ENCODE peak calls at places on chromosomes 7 and 10, in ten cellular contexts. One of them, this sample, is unnamed.

GRCh38 chr10:77909021-77909754 is 17.4 kb downstream of the DLG5 start:
- DNase-seq in stimulated activated CD4-positive, alpha-beta T cell treated with anti-CD3 and anti-CD28 coated beads, Interleukin-2, amount 100 ng/mL, for 48 hours: no peak
- DNase-seq in HT-29: no peak
- DNase-seq in kidney glomerular epithelial cell: no peak
- DNase-seq in activated CD8-positive, alpha-beta T cell treated with anti-CD3 and anti-CD28 coated beads, Interleukin-2, amount 10 ng/mL, durations not matched to agents 7 days and 5 days: no peak
- DNase-seq in SW 1271: no peak
- DNase-seq in CD14-positive monocyte: no peak
- DNase-seq in hepatocyte: no peak
- DNase-seq in germinal center: no peak
- DNase-seq in uterus: no peak
- DNase-seq in this sample: no peak

GRCh38 chr7:69115788-69116187 is 482.5 kb upstream of the AUTS2 start:
- DNase-seq in stimulated activated CD4-positive, alpha-beta T cell treated with anti-CD3 and anti-CD28 coated beads, Interleukin-2, amount 100 ng/mL, for 48 hours: no peak
- DNase-seq in HT-29: no peak
- DNase-seq in kidney glomerular epithelial cell: no peak
- DNase-seq in activated CD8-positive, alpha-beta T cell treated with anti-CD3 and anti-CD28 coated beads, Interleukin-2, amount 10 ng/mL, durations not matched to agents 7 days and 5 days: no peak
- DNase-seq in SW 1271: no peak
- DNase-seq in CD14-positive monocyte: no peak
- DNase-seq in hepatocyte: no peak
- DNase-seq in germinal center: no peak
- DNase-seq in uterus: no peak
- DNase-seq in this sample: no peak

GRCh38 chr7:74027683-74028320 is at the start of gene ELN:
- DNase-seq in stimulated activated CD4-positive, alpha-beta T cell treated with anti-CD3 and anti-CD28 coated beads, Interleukin-2, amount 100 ng/mL, for 48 hours: no peak
- DNase-seq in HT-29: no peak
- DNase-seq in kidney glomerular epithelial cell: no peak
- DNase-seq in activated CD8-positive, alpha-beta T cell treated with anti-CD3 and anti-CD28 coated beads, Interleukin-2, amount 10 ng/mL, durations not matched to agents 7 days and 5 days: no peak
- DNase-seq in SW 1271: no peak
- DNase-seq in CD14-positive monocyte: no peak
- DNase-seq in hepatocyte: peak
- DNase-seq in germinal center: no peak
- DNase-seq in uterus: peak
- DNase-seq in this sample: no peak

GRCh38 chr10:112898540-112899395 is 51.3 kb upstream of the TCF7L2 start:
- DNase-seq in stimulated activated CD4-positive, alpha-beta T cell treated with anti-CD3 and anti-CD28 coated beads, Interleukin-2, amount 100 ng/mL, for 48 hours: no peak
- DNase-seq in HT-29: peak
- DNase-seq in kidney glomerular epithelial cell: peak
- DNase-seq in activated CD8-positive, alpha-beta T cell treated with anti-CD3 and anti-CD28 coated beads, Interleukin-2, amount 10 ng/mL, durations not matched to agents 7 days and 5 days: no peak
- DNase-seq in SW 1271: no peak
- DNase-seq in CD14-positive monocyte: peak
- DNase-seq in hepatocyte: peak
- DNase-seq in germinal center: no peak
- DNase-seq in uterus: no peak
- DNase-seq in this sample: no peak

GRCh38 chr10:13862541-13863233 is 275.9 kb downstream of the PRPF18 start:
- DNase-seq in stimulated activated CD4-positive, alpha-beta T cell treated with anti-CD3 and anti-CD28 coated beads, Interleukin-2, amount 100 ng/mL, for 48 hours: no peak
- DNase-seq in HT-29: no peak
- DNase-seq in kidney glomerular epithelial cell: no peak
- DNase-seq in activated CD8-positive, alpha-beta T cell treated with anti-CD3 and anti-CD28 coated beads, Interleukin-2, amount 10 ng/mL, durations not matched to agents 7 days and 5 days: no peak
- DNase-seq in SW 1271: no peak
- DNase-seq in CD14-positive monocyte: no peak
- DNase-seq in hepatocyte: no peak
- DNase-seq in germinal center: no peak
- DNase-seq in uterus: no peak
- DNase-seq in this sample: no peak

GRCh38 chr7:157470699-157471098 is 133.9 kb downstream of the DNAJB6 start:
- DNase-seq in stimulated activated CD4-positive, alpha-beta T cell treated with anti-CD3 and anti-CD28 coated beads, Interleukin-2, amount 100 ng/mL, for 48 hours: no peak
- DNase-seq in HT-29: no peak
- DNase-seq in kidney glomerular epithelial cell: no peak
- DNase-seq in activated CD8-positive, alpha-beta T cell treated with anti-CD3 and anti-CD28 coated beads, Interleukin-2, amount 10 ng/mL, durations not matched to agents 7 days and 5 days: no peak
- DNase-seq in SW 1271: no peak
- DNase-seq in CD14-positive monocyte: no peak
- DNase-seq in hepatocyte: no peak
- DNase-seq in germinal center: no peak
- DNase-seq in uterus: no peak
- DNase-seq in this sample: no peak

GRCh38 chr7:88146611-88147010 is 73.2 kb downstream of the SRI start:
- DNase-seq in stimulated activated CD4-positive, alpha-beta T cell treated with anti-CD3 and anti-CD28 coated beads, Interleukin-2, amount 100 ng/mL, for 48 hours: no peak
- DNase-seq in HT-29: no peak
- DNase-seq in kidney glomerular epithelial cell: no peak
- DNase-seq in activated CD8-positive, alpha-beta T cell treated with anti-CD3 and anti-CD28 coated beads, Interleukin-2, amount 10 ng/mL, durations not matched to agents 7 days and 5 days: no peak
- DNase-seq in SW 1271: no peak
- DNase-seq in CD14-positive monocyte: no peak
- DNase-seq in hepatocyte: peak
- DNase-seq in germinal center: no peak
- DNase-seq in uterus: no peak
- DNase-seq in this sample: no peak

GRCh38 chr7:133197972-133198544 is 54.8 kb upstream of the EXOC4 start:
- DNase-seq in stimulated activated CD4-positive, alpha-beta T cell treated with anti-CD3 and anti-CD28 coated beads, Interleukin-2, amount 100 ng/mL, for 48 hours: no peak
- DNase-seq in HT-29: no peak
- DNase-seq in kidney glomerular epithelial cell: no peak
- DNase-seq in activated CD8-positive, alpha-beta T cell treated with anti-CD3 and anti-CD28 coated beads, Interleukin-2, amount 10 ng/mL, durations not matched to agents 7 days and 5 days: no peak
- DNase-seq in SW 1271: no peak
- DNase-seq in CD14-positive monocyte: no peak
- DNase-seq in hepatocyte: no peak
- DNase-seq in germinal center: no peak
- DNase-seq in uterus: no peak
- DNase-seq in this sample: no peak

GRCh38 chr7:98265841-98266271 is 13.8 kb upstream of the TECPR1 start:
- DNase-seq in stimulated activated CD4-positive, alpha-beta T cell treated with anti-CD3 and anti-CD28 coated beads, Interleukin-2, amount 100 ng/mL, for 48 hours: no peak
- DNase-seq in HT-29: no peak
- DNase-seq in kidney glomerular epithelial cell: peak
- DNase-seq in activated CD8-positive, alpha-beta T cell treated with anti-CD3 and anti-CD28 coated beads, Interleukin-2, amount 10 ng/mL, durations not matched to agents 7 days and 5 days: no peak
- DNase-seq in SW 1271: peak
- DNase-seq in CD14-positive monocyte: no peak
- DNase-seq in hepatocyte: no peak
- DNase-seq in germinal center: no peak
- DNase-seq in uterus: no peak
- DNase-seq in this sample: no peak

GRCh38 chr10:49616421-49617230 is 2.8 kb downstream of the CHAT start:
- DNase-seq in stimulated activated CD4-positive, alpha-beta T cell treated with anti-CD3 and anti-CD28 coated beads, Interleukin-2, amount 100 ng/mL, for 48 hours: no peak
- DNase-seq in HT-29: no peak
- DNase-seq in kidney glomerular epithelial cell: no peak
- DNase-seq in activated CD8-positive, alpha-beta T cell treated with anti-CD3 and anti-CD28 coated beads, Interleukin-2, amount 10 ng/mL, durations not matched to agents 7 days and 5 days: no peak
- DNase-seq in SW 1271: no peak
- DNase-seq in CD14-positive monocyte: peak
- DNase-seq in hepatocyte: no peak
- DNase-seq in germinal center: no peak
- DNase-seq in uterus: no peak
- DNase-seq in this sample: no peak